ENCODE peak calls at places on chromosomes 7 and 10, in seven cellular contexts. Y, F, A, S, B, T and R are unnamed samples.

GRCh38 chr10:96255569-96256335 is 15.6 kb downstream of the BLNK start:
- DNase-seq in Y (no peak), F (no peak), A (no peak), S (no peak), B (no peak), T (no peak), R (no peak)

GRCh38 chr10:103812004-103812403 is 43.4 kb downstream of the SH3PXD2A start:
- DNase-seq in Y (no peak), F (no peak), A (no peak), S (no peak), B (no peak), T (no peak), R (no peak)

GRCh38 chr7:157476201-157476600 is 139.4 kb downstream of the DNAJB6 start:
- DNase-seq in Y (no peak), F (no peak), A (no peak), S (no peak), B (no peak), T (no peak), R (peak)

GRCh38 chr10:52066383-52066782 is 247.7 kb upstream of the DKK1 start:
- DNase-seq in Y (peak), F (peak), A (no peak), S (no peak), B (no peak), T (no peak), R (no peak)

GRCh38 chr10:30857803-30858202 is 173.9 kb downstream of the ZNF438 start:
- DNase-seq in Y (no peak), F (no peak), A (peak), S (peak), B (no peak), T (no peak), R (no peak)

GRCh38 chr7:7970620-7971307 is 2.2 kb downstream of the GLCCI1 start:
- DNase-seq in Y (no peak), F (no peak), A (no peak), S (no peak), B (no peak), T (no peak), R (no peak)

GRCh38 chr10:79435271-79436065 is 10.0 kb downstream of the ZCCHC24 start:
- DNase-seq in Y (no peak), F (no peak), A (no peak), S (peak), B (no peak), T (no peak), R (no peak)

GRCh38 chr7:85508642-85509429 is 322.0 kb upstream of the SEMA3D start:
- DNase-seq in Y (no peak), F (no peak), A (peak), S (peak), B (peak), T (no peak), R (no peak)

GRCh38 chr10:23370106-23370505 is 25.5 kb upstream of the C10orf67 start:
- DNase-seq in Y (no peak), F (no peak), A (no peak), S (peak), B (no peak), T (no peak), R (no peak)

GRCh38 chr10:99906470-99906869 is 103.3 kb downstream of the DNMBP start:
- DNase-seq in Y (no peak), F (no peak), A (no peak), S (peak), B (peak), T (no peak), R (no peak)

GRCh38 chr10:30817541-30817940 is 188.0 kb upstream of the LYZL2 start:
- DNase-seq in Y (no peak), F (no peak), A (no peak), S (no peak), B (no peak), T (no peak), R (no peak)

GRCh38 chr7:157674715-157675426 is 338.1 kb downstream of the DNAJB6 start:
- DNase-seq in Y (no peak), F (no peak), A (no peak), S (no peak), B (no peak), T (no peak), R (no peak)

GRCh38 chr7:68841004-68841403 is 757.3 kb upstream of the AUTS2 start:
- DNase-seq in Y (no peak), F (no peak), A (no peak), S (no peak), B (no peak), T (no peak), R (no peak)

GRCh38 chr10:44470779-44471178 is 85.9 kb upstream of the CXCL12 start:
- DNase-seq in Y (no peak), F (no peak), A (no peak), S (peak), B (no peak), T (no peak), R (no peak)

GRCh38 chr7:132103718-132104117 is 472.6 kb downstream of the PLXNA4 start:
- DNase-seq in Y (no peak), F (no peak), A (no peak), S (no peak), B (no peak), T (no peak), R (no peak)

GRCh38 chr10:103847909-103848468 is 7.4 kb downstream of the SH3PXD2A start:
- DNase-seq in Y (no peak), F (peak), A (no peak), S (no peak), B (no peak), T (no peak), R (no peak)

GRCh38 chr7:22572937-22573336 is 72.9 kb upstream of the STEAP1B start:
- DNase-seq in Y (no peak), F (no peak), A (peak), S (no peak), B (peak), T (no peak), R (no peak)

GRCh38 chr7:73904219-73905136 is 43.5 kb downstream of the TMEM270 start:
- DNase-seq in Y (no peak), F (no peak), A (no peak), S (peak), B (no peak), T (no peak), R (no peak)

GRCh38 chr10:133203652-133204195 is 26.3 kb upstream of the UTF1 start:
- DNase-seq in Y (no peak), F (no peak), A (no peak), S (no peak), B (no peak), T (no peak), R (no peak)

GRCh38 chr7:82234457-82235049 is 209.0 kb downstream of the CACNA2D1 start:
- DNase-seq in Y (no peak), F (no peak), A (peak), S (peak), B (peak), T (no peak), R (no peak)

GRCh38 chr7:16989883-16990413 is 108.2 kb upstream of the AGR3 start:
- DNase-seq in Y (no peak), F (no peak), A (peak), S (peak), B (peak), T (no peak), R (no peak)

DNA sequence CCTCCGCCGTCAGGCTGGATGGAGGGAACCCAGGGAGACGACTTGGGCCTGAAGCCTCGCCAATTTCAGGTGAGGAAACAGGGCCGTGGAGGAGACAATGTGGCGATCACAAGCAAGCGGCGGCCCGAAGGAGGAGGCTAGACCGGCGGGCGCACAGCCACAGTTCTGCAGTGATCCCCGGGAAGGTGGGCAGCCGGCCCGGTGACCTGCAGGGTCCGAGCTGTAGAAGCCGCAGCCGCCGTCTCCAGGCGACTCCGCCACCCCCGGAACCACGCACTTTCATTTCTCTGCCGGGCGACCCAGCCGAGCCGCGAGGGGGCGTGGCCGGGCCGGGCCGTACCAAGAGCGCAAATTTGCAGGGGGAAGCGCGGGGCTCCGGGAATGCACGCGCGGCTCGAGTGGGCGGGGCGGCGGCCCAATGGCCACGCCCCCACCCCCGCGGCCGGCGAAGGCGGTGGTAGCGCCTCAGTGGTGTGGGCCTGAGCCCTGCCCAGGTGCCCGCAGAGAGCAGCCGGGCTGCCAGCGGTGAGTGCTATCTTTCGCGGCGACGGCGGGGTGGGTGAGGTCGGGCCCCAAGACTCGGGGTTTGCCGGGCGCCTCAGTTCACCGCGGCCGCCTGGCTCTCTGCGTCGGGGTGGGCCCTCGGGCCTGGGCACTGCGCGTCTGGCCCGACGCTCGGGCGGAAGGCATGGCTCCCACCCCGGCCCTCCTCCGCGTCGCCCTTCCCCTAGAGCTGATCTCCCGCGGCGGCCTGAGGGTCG is at the start of gene POR:
- DNase-seq in Y (peak), F (peak), A (peak), S (peak), B (peak), T (peak), R (peak)
- TF ChIP-seq CTCF in Y (no peak), F (no peak), A (no peak), S (no peak), B (peak), T (no peak), R (peak)

GRCh38 chr10:46325021-46325420 is 38.2 kb downstream of the ANTXRL start:
- DNase-seq in Y (no peak), F (no peak), A (no peak), S (peak), B (no peak), T (no peak), R (no peak)
- TF ChIP-seq CTCF in Y (no peak), F (no peak), A (peak), S (peak), B (peak), T (no peak), R (peak)

GRCh38 chr10:126476256-126476655 is 88.0 kb upstream of the ADAM12 start:
- DNase-seq in Y (no peak), F (peak), A (no peak), S (no peak), B (no peak), T (no peak), R (peak)
- TF ChIP-seq CTCF in Y (no peak), F (no peak), A (no peak), S (no peak), B (no peak), T (no peak), R (no peak)

GRCh38 chr10:101353692-101354583 is at the start of gene BTRC:
- DNase-seq in Y (peak), F (peak), A (peak), S (peak), B (peak), T (peak), R (peak)
- TF ChIP-seq CTCF in Y (no peak), F (no peak), A (no peak), S (no peak), B (no peak), T (no peak), R (peak)

GRCh38 chr7:128697301-128697905 is 25.3 kb downstream of the GARIN1A start:
- DNase-seq in Y (peak), F (peak), A (peak), S (peak), B (peak), T (no peak), R (no peak)
- TF ChIP-seq CTCF in Y (no peak), F (peak), A (peak), S (peak), B (peak), T (peak), R (peak)

DNA sequence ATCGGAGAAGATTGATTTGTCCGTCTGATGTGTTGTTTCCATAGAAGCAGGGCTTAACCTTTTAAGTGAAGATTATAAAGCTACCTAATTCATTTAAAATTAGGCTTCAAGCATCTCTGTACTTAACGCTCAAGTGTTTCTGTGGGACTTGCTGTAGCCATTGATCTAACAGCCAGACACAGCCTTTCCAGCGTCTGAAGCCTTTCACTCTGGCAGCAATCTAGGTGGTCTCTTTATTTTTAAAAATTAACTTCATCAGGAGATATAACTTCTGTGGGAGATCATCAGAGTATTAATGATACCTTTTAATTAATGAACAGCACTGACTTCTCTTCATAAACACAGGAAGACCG is 88.1 kb downstream of the BEND7 start:
- DNase-seq in Y (no peak), F (no peak), A (no peak), S (no peak), B (no peak), T (no peak), R (no peak)
- TF ChIP-seq CTCF in Y (no peak), F (no peak), A (no peak), S (no peak), B (no peak), T (no peak), R (peak)

GRCh38 chr10:129417882-129418281 is 49.2 kb upstream of the MGMT start:
- DNase-seq in Y (no peak), F (no peak), A (no peak), S (peak), B (no peak), T (no peak), R (no peak)
- TF ChIP-seq CTCF in Y (no peak), F (no peak), A (no peak), S (no peak), B (no peak), T (no peak), R (no peak)

DNA sequence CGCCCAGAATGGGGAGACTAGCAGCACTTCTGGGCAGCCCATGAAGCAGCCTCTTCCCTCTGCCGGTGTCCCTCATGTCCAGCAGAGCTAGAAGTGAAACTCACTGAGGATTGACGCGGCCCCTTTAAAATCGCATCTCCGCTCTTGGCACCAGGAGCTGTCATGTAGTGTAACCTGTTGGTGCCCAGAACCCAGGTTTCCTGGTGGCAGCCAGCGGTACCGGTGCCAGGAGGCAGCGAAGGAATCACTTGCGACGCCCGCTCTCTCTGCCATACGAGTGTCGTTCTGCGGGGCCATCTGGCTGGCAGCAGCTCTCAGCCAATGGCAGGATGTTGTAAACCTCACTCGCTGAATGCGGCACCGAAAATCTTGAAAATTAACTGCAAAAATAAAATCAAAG is 82.7 kb downstream of the CUX1 start:
- DNase-seq in Y (no peak), F (no peak), A (no peak), S (no peak), B (no peak), T (no peak), R (no peak)
- TF ChIP-seq CTCF in Y (no peak), F (no peak), A (no peak), S (no peak), B (no peak), T (no peak), R (no peak)

DNA sequence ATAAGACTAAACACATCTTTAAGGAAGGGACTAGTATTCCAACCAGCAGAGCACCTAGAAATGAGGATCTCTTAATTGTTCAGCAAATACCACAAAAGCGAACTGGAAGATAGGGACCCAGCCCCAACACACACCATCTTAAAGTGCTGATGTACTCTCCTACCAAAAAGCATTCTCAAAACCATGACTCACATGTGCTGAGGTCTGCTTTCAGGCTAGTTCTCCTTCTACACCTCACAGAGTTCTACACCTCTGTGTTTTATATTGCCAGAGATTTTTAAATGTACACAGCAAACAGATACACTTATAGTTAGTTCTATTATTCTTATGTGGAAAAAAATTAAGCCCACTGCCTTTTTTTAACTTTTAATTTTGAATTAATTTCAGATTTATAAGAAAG is 191.9 kb downstream of the DOCK4 start:
- DNase-seq in Y (no peak), F (no peak), A (no peak), S (no peak), B (no peak), T (no peak), R (no peak)
- TF ChIP-seq CTCF in Y (no peak), F (no peak), A (no peak), S (no peak), B (no peak), T (no peak), R (no peak)